ENCODE peak calls at places on chromosomes 13 and 19, in seven cellular contexts. I is prostate gland; F is NCI-H1436; L is naive thymus-derived CD8-positive, alpha-beta T cell; Y is heart right ventricle; C is germinal center; S is BE2C. Q is an unnamed sample.

GRCh38 chr19:47458672-47459071 is 13.0 kb downstream of the SLC8A2 start:
- DNase-seq in Y (no peak), L (no peak), C (no peak), F (no peak), I (no peak), S (no peak), Q (no peak)

GRCh38 chr19:23823952-23824389 is 65.3 kb upstream of the ZNF681 start:
- DNase-seq in C (peak), S (peak), L (no peak), I (no peak), F (no peak), Y (no peak), Q (peak)

GRCh38 chr13:85230754-85231153 is 568.5 kb downstream of the SLITRK6 start:
- DNase-seq in L (no peak), S (no peak), F (no peak), I (no peak), C (no peak), Y (no peak), Q (no peak)

GRCh38 chr13:109883181-109884180 is 97.1 kb upstream of the IRS2 start:
- DNase-seq in L (no peak), I (no peak), S (no peak), C (no peak), Y (peak), F (no peak), Q (no peak)

GRCh38 chr19:43809762-43810696 is 7.8 kb upstream of the LYPD5 start:
- DNase-seq in I (peak), F (peak), S (no peak), L (no peak), Y (no peak), C (peak), Q (peak)

GRCh38 chr13:50230365-50230978 is 215.2 kb downstream of the KCNRG start:
- DNase-seq in I (no peak), L (no peak), Y (no peak), C (no peak), S (no peak), F (no peak), Q (no peak)

GRCh38 chr13:48586591-48587103 is 53.8 kb upstream of the RCBTB2 start:
- DNase-seq in C (no peak), Y (peak), F (no peak), I (peak), S (peak), L (no peak), Q (no peak)

GRCh38 chr13:52924241-52925148 is 76.1 kb upstream of the PCDH8 start:
- DNase-seq in C (no peak), L (no peak), S (no peak), I (no peak), Y (no peak), F (no peak), Q (peak)

GRCh38 chr13:32253911-32254399 is 61.2 kb downstream of the ZAR1L start:
- DNase-seq in F (no peak), Y (peak), S (no peak), C (no peak), L (no peak), I (peak), Q (no peak)

GRCh38 chr19:33171222-33171795 is 22.8 kb upstream of the LRP3 start:
- DNase-seq in C (no peak), S (no peak), Y (no peak), L (no peak), I (no peak), F (no peak), Q (no peak)

GRCh38 chr13:111555268-111555633 is 234.8 kb downstream of the TEX29 start:
- DNase-seq in C (no peak), F (no peak), L (no peak), I (no peak), S (no peak), Y (no peak), Q (no peak)

GRCh38 chr13:66831317-66831716 is 398.8 kb downstream of the PCDH9 start:
- DNase-seq in I (no peak), L (no peak), Y (no peak), F (no peak), C (peak), S (no peak), Q (no peak)

GRCh38 chr13:30371649-30372265 is 50.5 kb upstream of the UBE2L5 start:
- DNase-seq in Y (no peak), I (peak), C (peak), S (peak), L (peak), F (peak), Q (no peak)

GRCh38 chr13:22062478-22063205 is 391.8 kb downstream of the FGF9 start:
- DNase-seq in C (no peak), L (no peak), S (no peak), I (no peak), F (no peak), Y (no peak), Q (no peak)

GRCh38 chr19:48571378-48572162 is 19.6 kb downstream of the SULT2B1 start:
- DNase-seq in C (no peak), I (peak), L (no peak), Y (no peak), S (no peak), F (no peak), Q (no peak)

GRCh38 chr19:41325947-41326706 is 16.2 kb downstream of the CCDC97 start:
- DNase-seq in F (no peak), L (no peak), Y (peak), C (peak), S (peak), I (no peak), Q (no peak)

GRCh38 chr19:38210458-38210987 is 13.5 kb downstream of the DPF1 start:
- DNase-seq in I (no peak), L (no peak), F (peak), C (no peak), Y (peak), S (peak), Q (no peak)

GRCh38 chr19:11535792-11536595 is 2.7 kb upstream of the CNN1 start:
- DNase-seq in L (peak), Y (peak), S (peak), F (peak), C (peak), I (peak), Q (peak)

GRCh38 chr19:37902668-37903067 is 3.7 kb downstream of the WDR87 start:
- DNase-seq in S (peak), I (peak), F (peak), L (peak), Y (peak), C (peak), Q (peak)

GRCh38 chr19:8592231-8593009 is 15.2 kb upstream of the MYO1F start:
- DNase-seq in L (peak), F (no peak), S (peak), I (peak), C (peak), Y (peak), Q (peak)